ENCODE peak calls at places on chromosomes 6 and 20, in seven cellular contexts. E, J, G, Z, S, L and X are unnamed samples.

GRCh38 chr6:166167801-166168615 is at the start of gene TBXT:
- DNase-seq in G (no peak), L (no peak), S (no peak), J (no peak), Z (no peak), E (peak), X (no peak)

GRCh38 chr6:90233994-90234393 is 62.6 kb downstream of the BACH2 start:
- DNase-seq in E (no peak), Z (no peak), J (no peak), S (no peak), G (no peak), L (no peak), X (no peak)

GRCh38 chr20:57400821-57401564 is 9.8 kb downstream of the RBM38 start:
- DNase-seq in G (peak), Z (no peak), L (no peak), E (no peak), J (peak), S (peak), X (no peak)

GRCh38 chr20:51678041-51678697 is 90.0 kb downstream of the ATP9A start:
- DNase-seq in Z (peak), E (no peak), L (no peak), J (no peak), G (no peak), S (no peak), X (no peak)

GRCh38 chr6:128368213-128369000 is 152.0 kb downstream of the PTPRK start:
- DNase-seq in E (no peak), S (no peak), G (no peak), Z (no peak), J (no peak), L (no peak), X (peak)

GRCh38 chr20:64037498-64038213 is 1.7 kb downstream of the C20orf204 start:
- DNase-seq in S (no peak), Z (no peak), J (no peak), G (peak), L (no peak), E (no peak), X (no peak)

GRCh38 chr20:49914310-49915117 is 815 bp downstream of the SPATA2 start:
- DNase-seq in E (no peak), S (no peak), L (peak), Z (no peak), J (no peak), G (peak), X (no peak)

GRCh38 chr6:139540276-139540675 is 165.8 kb upstream of the CITED2 start:
- DNase-seq in J (no peak), E (no peak), Z (no peak), G (no peak), L (no peak), S (no peak), X (no peak)

GRCh38 chr6:2196079-2196679 is 49.2 kb downstream of the GMDS start:
- DNase-seq in G (no peak), L (peak), S (peak), Z (no peak), E (peak), J (no peak), X (no peak)

GRCh38 chr20:43667341-43668132 is 623 bp downstream of the MYBL2 start:
- DNase-seq in S (peak), E (peak), L (peak), Z (no peak), J (no peak), G (peak), X (no peak)

GRCh38 chr20:31864521-31865400 is 5.6 kb downstream of the DUSP15 start:
- DNase-seq in G (no peak), S (no peak), J (no peak), L (no peak), Z (no peak), E (no peak), X (no peak)

GRCh38 chr6:139376604-139377218 is 2.3 kb upstream of the CITED2 start:
- DNase-seq in L (peak), Z (no peak), S (peak), G (no peak), E (peak), J (no peak), X (no peak)

GRCh38 chr6:2990179-2990931 is 9.3 kb upstream of the NQO2 start:
- DNase-seq in E (no peak), L (no peak), G (no peak), J (no peak), Z (no peak), S (peak), X (no peak)

GRCh38 chr6:1145756-1146218 is 166.1 kb upstream of the FOXQ1 start:
- DNase-seq in L (no peak), S (no peak), Z (no peak), G (no peak), J (no peak), E (no peak), X (no peak)
- H3K27ac ChIP-seq in L (no peak), S (no peak), Z (no peak), G (no peak), J (no peak), E (no peak), X (no peak)

GRCh38 chr20:1423206-1423605 is 30.4 kb upstream of the FKBP1A start:
- DNase-seq in S (no peak), L (no peak), Z (no peak), E (no peak), G (no peak), J (no peak), X (no peak)
- H3K27ac ChIP-seq in S (no peak), L (peak), Z (peak), E (no peak), G (no peak), J (no peak), X (peak)

DNA sequence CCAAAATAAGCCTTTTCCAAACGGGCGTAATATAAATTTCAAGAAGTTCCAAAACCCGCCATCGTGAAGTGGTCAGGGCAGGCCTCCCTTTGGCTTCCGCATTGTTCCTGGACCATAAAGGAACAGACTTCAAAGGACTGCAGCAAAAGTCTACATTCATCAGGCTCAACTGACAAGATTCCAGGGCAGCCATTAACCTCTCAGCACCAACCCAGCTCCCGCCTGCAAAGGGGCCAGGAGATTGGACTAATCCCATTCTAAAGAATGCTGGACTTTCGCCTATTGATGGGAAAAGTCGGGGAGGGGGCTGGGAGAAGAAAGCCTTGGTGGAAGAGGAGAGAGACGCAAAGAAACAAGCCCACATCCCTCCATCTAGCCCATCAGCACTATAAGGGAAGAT is 18.1 kb downstream of the JAG1 start:
- DNase-seq in S (no peak), Z (no peak), E (no peak), L (no peak), J (no peak), G (no peak), X (no peak)
- H3K27ac ChIP-seq in S (no peak), Z (no peak), E (no peak), L (no peak), J (peak), G (no peak), X (peak)

DNA sequence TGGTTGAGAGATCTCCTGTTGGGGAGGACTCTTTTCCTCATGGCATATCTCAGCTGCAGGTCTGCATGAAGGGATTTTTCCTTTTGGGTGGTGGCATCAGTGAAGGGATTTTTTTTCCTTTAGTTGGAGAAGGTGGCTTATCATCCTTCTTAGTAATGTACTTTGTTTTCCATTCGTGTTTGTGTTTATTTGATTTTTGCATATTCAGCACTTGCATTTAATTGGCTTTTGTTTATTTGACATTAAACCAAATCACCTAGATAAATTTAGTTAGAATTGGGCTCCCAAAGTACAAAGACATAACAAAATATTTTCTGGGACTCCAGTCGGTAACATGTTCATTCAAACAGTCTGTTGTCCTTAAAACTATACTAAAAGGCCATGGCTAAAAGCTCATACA is 56.2 kb upstream of the MANEA start:
- DNase-seq in G (no peak), S (no peak), Z (no peak), J (no peak), E (no peak), L (no peak), X (no peak)
- H3K27ac ChIP-seq in G (no peak), S (no peak), Z (no peak), J (no peak), E (no peak), L (no peak), X (no peak)

DNA sequence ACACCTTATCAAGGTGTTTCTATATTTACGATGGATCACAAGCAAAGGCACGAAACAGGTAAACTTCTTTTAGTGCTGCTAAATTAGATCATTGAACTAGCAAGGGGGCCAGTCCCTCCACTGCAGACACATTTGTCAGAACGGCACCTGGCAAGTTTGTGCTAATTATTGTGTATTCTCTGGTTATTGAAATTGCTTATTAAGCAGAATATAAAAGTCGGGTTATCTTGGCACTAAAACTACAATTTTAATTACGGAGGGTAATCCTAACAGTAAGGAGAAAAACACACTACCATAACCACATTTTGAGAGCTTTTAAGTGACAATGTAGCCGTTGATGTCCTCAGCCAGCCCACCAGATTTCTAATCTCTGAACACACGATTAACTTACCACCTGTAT is 118.9 kb upstream of the BTN3A2 start:
- DNase-seq in S (no peak), E (no peak), J (no peak), L (no peak), G (no peak), Z (no peak), X (no peak)
- H3K27ac ChIP-seq in S (no peak), E (no peak), J (no peak), L (no peak), G (no peak), Z (no peak), X (no peak)

DNA sequence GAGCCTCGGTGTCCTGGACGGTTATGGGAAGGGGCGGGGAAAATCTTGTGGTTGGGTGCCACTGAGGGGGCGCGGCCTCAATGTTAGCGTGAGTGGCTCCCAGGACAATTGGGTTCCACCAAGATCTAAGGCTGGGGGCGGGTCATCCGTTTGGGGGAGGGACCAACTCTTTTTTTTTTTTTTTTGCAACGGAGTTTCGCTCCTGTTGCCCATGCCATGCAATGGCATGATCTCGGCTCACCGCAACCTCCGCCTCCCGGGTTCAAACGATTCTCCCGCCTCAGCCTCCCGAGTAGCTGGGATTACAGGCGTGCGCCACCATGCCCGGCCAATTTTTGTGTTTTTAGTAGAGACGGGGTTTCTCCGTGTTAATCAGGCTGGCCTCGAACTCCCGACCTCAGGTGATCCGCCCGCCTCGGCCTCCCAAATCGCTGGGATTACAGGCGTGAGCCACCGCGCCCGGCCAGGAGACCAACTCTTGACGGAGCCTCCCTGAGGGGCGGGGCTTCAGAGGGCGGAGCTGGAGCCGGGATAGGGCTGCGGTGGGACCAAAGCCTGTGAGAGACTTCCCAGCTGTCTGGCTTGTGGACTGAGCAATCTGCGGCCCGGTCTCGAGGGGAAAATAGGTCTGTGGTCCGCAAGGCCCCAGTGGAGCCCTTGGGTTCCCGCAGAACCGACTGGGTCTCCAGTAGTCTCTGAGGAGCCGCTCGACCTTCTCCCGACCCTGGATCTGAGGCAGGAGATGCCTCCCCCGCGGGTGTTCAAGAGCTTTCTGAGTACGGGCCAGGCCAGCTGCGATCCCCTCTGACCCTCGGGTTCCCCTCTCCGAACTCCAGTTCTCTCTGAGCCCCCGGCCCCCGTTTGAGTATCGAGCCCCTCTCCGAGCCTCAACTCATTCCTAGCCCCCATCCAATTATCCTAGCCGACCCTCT is 1.1 kb downstream of the SPAG4 start:
- DNase-seq in E (peak), Z (peak), G (peak), J (peak), L (peak), S (peak), X (peak)
- H3K27ac ChIP-seq in E (peak), Z (peak), G (peak), J (peak), L (peak), S (peak), X (peak)